ENCODE peak calls at places on chromosomes 3 and 15, in seven cellular contexts. X is iPS DF 6.9, Q is uterus, E is heart left ventricle, T is ovary, L is DND-41, Z is thoracic aorta. J is an unnamed sample. For H3K27me3, the result is how much of the 10 kb centered on the place peaks cover.

GRCh38 chr3:52697622-52697946 is 8.0 kb downstream of the GLT8D1 start:
- DNase-seq in Q (no peak), T (no peak), L (no peak), Z (no peak), E (no peak), X (no peak), J (no peak)

GRCh38 chr3:11514191-11514770 is 129.4 kb downstream of the VGLL4 start:
- DNase-seq in Z (peak), X (no peak), L (no peak), T (no peak), Q (peak), E (peak), J (no peak)

GRCh38 chr3:108462899-108463298 is 47.5 kb downstream of the MYH15 start:
- DNase-seq in T (no peak), L (no peak), Z (no peak), E (no peak), X (no peak), Q (no peak), J (no peak)

GRCh38 chr3:53846134-53846850 is at the start of the genes CHDH and IL17RB:
- DNase-seq in Q (peak), X (peak), E (peak), T (peak), Z (no peak), L (no peak), J (peak)

GRCh38 chr3:52364322-52364721 is 48.2 kb downstream of the DNAH1 start:
- DNase-seq in E (no peak), T (no peak), L (no peak), Q (no peak), Z (no peak), X (no peak), J (no peak)

GRCh38 chr3:150055332-150055731 is 84.6 kb upstream of the PFN2 start:
- DNase-seq in X (no peak), Z (no peak), Q (no peak), E (no peak), L (no peak), T (no peak), J (no peak)

GRCh38 chr3:39639344-39640236 is 169.8 kb upstream of the MYRIP start:
- DNase-seq in X (no peak), E (no peak), Q (no peak), L (no peak), Z (peak), T (no peak), J (no peak)

GRCh38 chr15:92883643-92884458 is 16.3 kb upstream of the CHD2 start:
- DNase-seq in X (no peak), Z (no peak), L (no peak), E (no peak), T (no peak), Q (no peak), J (no peak)

GRCh38 chr3:187370051-187370450 is 1.9 kb downstream of the RTP4 start:
- DNase-seq in L (no peak), X (no peak), Q (no peak), Z (no peak), T (no peak), E (no peak), J (no peak)

GRCh38 chr15:67380921-67381320 is 126.3 kb downstream of the IQCH start:
- DNase-seq in Z (no peak), X (no peak), L (no peak), E (no peak), Q (no peak), T (no peak), J (no peak)

GRCh38 chr3:2097641-2098191 is 950 bp upstream of the CNTN4 start:
- DNase-seq in X (no peak), T (no peak), Z (no peak), Q (no peak), L (no peak), E (no peak), J (peak)

GRCh38 chr15:88032787-88033186 is 223.8 kb downstream of the NTRK3 start:
- DNase-seq in L (no peak), T (no peak), Z (no peak), E (no peak), Q (no peak), X (no peak), J (no peak)

GRCh38 chr3:187016639-187017345 is 86.5 kb downstream of the ST6GAL1 start:
- DNase-seq in E (no peak), Q (no peak), T (no peak), X (no peak), L (no peak), Z (no peak), J (no peak)

GRCh38 chr3:187000711-187001151 is 70.4 kb downstream of the ST6GAL1 start:
- DNase-seq in Q (no peak), Z (no peak), E (no peak), L (no peak), X (no peak), T (no peak), J (no peak)

GRCh38 chr15:100277087-100277855 is 64.5 kb downstream of the ADAMTS17 start:
- DNase-seq in L (no peak), X (no peak), T (no peak), E (no peak), Z (no peak), Q (no peak), J (no peak)

GRCh38 chr3:50654196-50654595 is 20.5 kb upstream of the DOCK3 start:
- DNase-seq in T (no peak), Q (no peak), L (no peak), E (no peak), X (no peak), Z (no peak), J (no peak)

GRCh38 chr3:48004694-48005093 is 11.5 kb downstream of the MAP4 start:
- DNase-seq in Z (no peak), T (no peak), Q (no peak), E (no peak), X (no peak), L (no peak), J (no peak)

GRCh38 chr3:159839561-159840379 is 148.9 kb upstream of the IL12A start:
- DNase-seq in T (no peak), E (peak), L (no peak), Q (peak), Z (no peak), X (peak), J (peak)

GRCh38 chr3:9316881-9317341 is 45.9 kb upstream of the THUMPD3 start:
- DNase-seq in E (peak), X (peak), L (no peak), Z (no peak), T (peak), Q (peak), J (peak)

DNA sequence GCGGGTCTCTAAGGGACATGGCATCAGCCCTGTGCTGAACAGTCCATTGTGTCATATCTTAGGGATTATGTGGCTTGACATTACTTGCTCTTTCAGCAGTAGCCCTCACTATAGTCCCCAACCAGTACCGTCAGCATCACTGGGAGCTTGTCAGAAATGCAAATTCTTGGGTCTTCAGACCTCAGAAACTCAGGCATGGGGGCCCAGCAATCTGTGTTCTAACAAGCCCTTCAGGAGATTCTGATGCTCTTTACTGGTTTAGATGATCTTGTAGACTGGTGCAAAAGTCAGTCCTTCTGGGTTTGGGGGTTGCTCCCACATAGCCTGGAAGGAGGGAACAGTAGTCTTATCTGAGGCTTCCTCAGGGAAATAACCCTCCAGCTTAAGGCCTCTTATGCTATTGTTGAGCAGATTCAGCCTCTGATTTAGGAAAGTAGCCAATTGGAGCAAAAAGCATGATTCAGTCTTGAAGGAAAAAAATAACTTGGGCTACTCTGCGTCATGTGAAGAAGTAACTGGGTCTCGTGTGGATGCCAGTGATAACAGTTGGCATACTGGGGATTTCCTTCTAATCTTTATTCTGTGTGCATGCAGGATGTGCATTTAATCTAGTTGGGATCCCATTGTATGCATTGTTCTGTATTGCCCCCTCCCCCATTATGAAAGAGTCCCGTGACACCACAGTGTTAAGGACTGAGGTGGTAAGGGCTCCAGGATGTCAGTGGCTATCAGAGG is 38.9 kb upstream of the TRAK1 start:
- DNase-seq in X (no peak), E (no peak), L (no peak), T (no peak), Z (no peak), Q (no peak), J (no peak)
- H3K4me3 ChIP-seq in X (no peak), E (no peak), L (no peak), T (no peak), Z (peak), Q (no peak), J (peak)

GRCh38 chr3:123447749-123448502 is 964 bp downstream of the ADCY5 start:
- DNase-seq in L (no peak), X (no peak), E (peak), T (peak), Z (no peak), Q (peak), J (no peak)

GRCh38 chr3:123449986-123450474 is 1.1 kb upstream of the ADCY5 start:
- DNase-seq in X (no peak), Q (peak), E (peak), L (no peak), Z (no peak), T (peak), J (peak)

GRCh38 chr3:123451186-123451585 is 2.3 kb upstream of the ADCY5 start:
- DNase-seq in L (no peak), E (no peak), Z (no peak), X (no peak), Q (no peak), T (no peak), J (no peak)

GRCh38 chr3:123448503-123449091 is at the start of gene ADCY5:
- DNase-seq in E (peak), Z (no peak), X (no peak), T (peak), L (no peak), Q (peak), J (no peak)

DNA sequence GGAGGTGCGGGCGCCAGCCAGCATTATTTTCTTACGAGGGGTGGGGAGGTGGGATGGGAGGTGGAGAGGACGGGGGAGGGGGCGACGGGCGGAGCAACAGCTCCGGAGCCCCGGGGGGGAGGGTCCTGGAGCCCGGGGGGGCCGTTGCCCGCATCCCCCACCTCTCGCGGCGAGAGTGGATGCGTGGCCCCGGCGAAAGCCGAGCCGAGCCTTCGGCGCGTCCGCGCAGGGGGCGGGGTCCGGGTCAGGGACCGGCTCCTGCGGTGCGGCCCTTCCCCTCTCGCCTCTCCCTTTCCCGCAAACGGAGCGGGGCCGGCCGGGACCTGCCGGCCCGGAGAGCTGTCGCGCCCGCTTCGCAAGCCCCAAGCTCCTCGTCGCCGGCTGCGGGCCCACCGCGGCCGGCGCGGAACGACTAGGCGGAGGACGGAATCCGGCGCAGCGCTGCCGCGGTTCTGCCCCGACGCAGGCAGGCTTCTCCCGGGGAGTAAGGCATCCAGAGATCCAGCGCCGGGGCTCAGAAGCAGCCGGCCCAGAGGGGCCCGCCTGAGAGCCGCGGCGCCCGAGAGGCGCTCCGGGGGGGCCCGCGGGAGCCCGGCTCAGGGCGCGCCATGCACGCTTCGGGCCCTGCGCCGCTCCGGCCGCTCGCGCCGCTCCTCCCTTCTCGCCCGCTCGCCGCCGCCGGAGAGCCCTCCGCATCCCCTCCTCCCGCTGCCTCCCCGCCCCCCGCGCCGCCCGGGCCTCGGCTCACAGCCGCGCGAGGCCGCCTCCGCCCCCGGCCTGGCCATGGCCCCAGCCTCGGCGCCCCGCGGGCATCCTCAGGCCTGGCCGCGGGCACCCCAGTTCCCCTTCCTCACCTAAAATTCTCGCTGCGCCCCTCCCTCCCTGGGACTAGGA is 449 bp upstream of the ADCY5 start:
- DNase-seq in L (no peak), Z (no peak), T (peak), E (peak), X (no peak), Q (peak), J (peak)
- H3K27me3 ChIP-seq in L (under half), Z (under half), T (under half), E (under half), X (under half), Q (under half), J (under half)

DNA sequence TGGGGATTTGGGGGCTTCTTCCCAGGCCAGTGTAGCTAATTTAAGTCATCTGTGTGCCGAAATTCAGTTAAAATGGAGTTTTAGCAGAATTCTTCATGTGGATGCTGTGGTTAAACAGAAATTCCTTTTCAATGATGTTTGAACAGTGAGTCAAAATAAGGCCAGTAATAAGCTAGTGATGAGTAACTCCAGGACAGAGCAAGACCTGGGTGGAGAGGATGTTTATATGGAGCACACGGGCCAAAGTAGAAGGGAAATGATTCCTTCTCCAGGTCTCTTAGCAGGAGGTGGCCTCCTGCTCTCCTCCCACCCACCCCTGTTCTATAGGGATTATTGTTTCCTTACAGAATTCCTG is 31.9 kb upstream of the UACA start:
- DNase-seq in Z (no peak), T (no peak), Q (no peak), X (no peak), E (no peak), L (no peak), J (no peak)
- H3K4me3 ChIP-seq in Z (no peak), T (no peak), Q (no peak), X (no peak), E (no peak), L (no peak), J (no peak)

GRCh38 chr3:127419641-127420354 is 132.0 kb upstream of the PRR20G start:
- DNase-seq in T (no peak), Q (no peak), Z (no peak), L (no peak), X (no peak), E (no peak), J (no peak)
- H3K27me3 ChIP-seq in T (under half), Q (under half), Z (under half), L (under half), X (under half), E (under half), J (under half)

GRCh38 chr15:40454904-40455391 is 14.2 kb downstream of the BAHD1 start:
- DNase-seq in L (peak), E (no peak), Z (no peak), X (no peak), Q (no peak), T (no peak), J (no peak)
- H3K4me3 ChIP-seq in L (no peak), E (no peak), Z (no peak), X (no peak), Q (no peak), T (no peak), J (no peak)

DNA sequence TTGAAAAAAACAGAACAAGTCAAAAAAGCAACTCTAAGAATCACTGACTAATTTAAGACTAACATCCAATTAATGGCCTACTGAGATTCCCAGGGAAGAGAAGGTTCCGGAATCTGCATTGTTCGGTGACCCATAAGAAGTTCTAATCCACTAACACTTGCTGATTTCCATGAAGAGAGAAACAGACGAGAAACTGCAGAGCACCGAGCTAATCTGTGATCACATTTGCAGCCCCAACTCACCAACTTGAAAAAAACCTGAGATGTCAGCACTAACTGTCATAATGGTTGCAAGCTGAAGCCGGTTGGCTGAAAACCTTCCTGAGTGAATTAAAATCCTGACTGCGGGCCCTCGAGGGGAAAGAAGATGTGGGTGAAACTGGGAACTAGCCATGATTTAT is 204.9 kb upstream of the IGF1R start:
- DNase-seq in Z (no peak), L (no peak), T (no peak), Q (no peak), E (no peak), X (no peak), J (no peak)
- H3K27me3 ChIP-seq in Z (under half), L (under half), T (under half), Q (under half), E (under half), X (under half), J (under half)